ENCODE peak calls at places on chromosomes 5 and 9, in eight cellular contexts. G is BE2C; Z is uterus; N is cardiac muscle cell; X is CD8-positive, alpha-beta T cell; H is adrenal gland; S is tibial artery; F is fibroblast of lung. W is an unnamed sample. For H3K4me1, the result is how much of the 10 kb centered on the place peaks cover.

GRCh38 chr9:136614372-136614922 is 48.3 kb upstream of the EGFL7 start:
- DNase-seq in Z (peak), N (no peak), G (no peak), F (peak), H (no peak), S (no peak), X (no peak), W (no peak)

GRCh38 chr9:117278020-117278419 is 136.8 kb downstream of the ASTN2 start:
- DNase-seq in N (no peak), H (no peak), X (no peak), S (no peak), F (no peak), G (peak), Z (no peak), W (no peak)

GRCh38 chr5:177369050-177369912 is 11.6 kb downstream of the RGS14 start:
- DNase-seq in N (peak), H (peak), G (peak), S (no peak), Z (no peak), F (no peak), X (peak), W (no peak)

GRCh38 chr5:66989286-66989685 is 207.3 kb downstream of the CD180 start:
- DNase-seq in Z (no peak), F (no peak), N (peak), H (no peak), G (no peak), S (no peak), X (no peak), W (no peak)

GRCh38 chr5:139660916-139661814 is 13.0 kb downstream of the CXXC5 start:
- DNase-seq in G (peak), X (no peak), H (peak), N (no peak), F (peak), Z (peak), S (peak), W (no peak)

GRCh38 chr5:134255418-134256150 is 29.7 kb upstream of the PPP2CA start:
- DNase-seq in S (no peak), X (no peak), G (no peak), N (no peak), F (peak), Z (no peak), H (no peak), W (no peak)

GRCh38 chr5:159058928-159059636 is 40.6 kb downstream of the EBF1 start:
- DNase-seq in F (no peak), N (no peak), G (no peak), X (no peak), S (no peak), Z (no peak), H (no peak), W (no peak)

GRCh38 chr9:95505676-95506437 is 10.9 kb downstream of the PTCH1 start:
- DNase-seq in G (peak), H (no peak), F (peak), Z (peak), X (peak), N (peak), S (peak), W (peak)

GRCh38 chr9:93154293-93154903 is 20.3 kb upstream of the NINJ1 start:
- DNase-seq in G (peak), N (peak), S (no peak), Z (no peak), X (peak), F (no peak), H (no peak), W (peak)

GRCh38 chr5:117657591-117657990 is 1083.0 kb upstream of the SEMA6A start:
- DNase-seq in F (peak), N (no peak), H (no peak), S (no peak), X (no peak), Z (no peak), G (peak), W (no peak)

GRCh38 chr5:57327934-57328333 is 154.1 kb downstream of the GPBP1 start:
- DNase-seq in G (no peak), S (no peak), X (no peak), Z (no peak), N (no peak), F (peak), H (no peak), W (no peak)

GRCh38 chr9:136370037-136370436 is 3.4 kb downstream of the CARD9 start:
- DNase-seq in N (no peak), H (no peak), F (no peak), G (no peak), Z (no peak), X (no peak), S (no peak), W (no peak)

GRCh38 chr5:9715891-9716335 is 85.8 kb upstream of the TAS2R1 start:
- DNase-seq in X (no peak), G (no peak), N (no peak), S (no peak), Z (no peak), H (no peak), F (peak), W (no peak)

GRCh38 chr5:115796656-115797055 is 19.8 kb downstream of the CDO1 start:
- DNase-seq in Z (no peak), X (no peak), G (no peak), F (no peak), S (no peak), H (no peak), N (no peak), W (no peak)

GRCh38 chr9:15999422-16000339 is 446.8 kb downstream of the CCDC171 start:
- DNase-seq in S (no peak), X (no peak), H (no peak), Z (peak), G (no peak), F (peak), N (no peak), W (no peak)

GRCh38 chr5:3891118-3891517 is 295.5 kb downstream of the IRX1 start:
- DNase-seq in Z (no peak), S (no peak), F (no peak), H (no peak), N (no peak), G (no peak), X (no peak), W (no peak)

GRCh38 chr5:178895615-178896571 is at the start of gene ZFP2:
- DNase-seq in H (peak), S (peak), N (peak), X (peak), F (peak), G (peak), Z (peak), W (no peak)

GRCh38 chr5:169296456-169297220 is 4.3 kb downstream of the SLIT3 start:
- DNase-seq in N (no peak), F (peak), X (no peak), S (peak), H (peak), Z (peak), G (no peak), W (no peak)

GRCh38 chr9:14935099-14935710 is 25.0 kb upstream of the FREM1 start:
- DNase-seq in H (no peak), N (no peak), S (no peak), X (no peak), Z (no peak), F (no peak), G (no peak), W (no peak)

GRCh38 chr5:166014256-166014655 is 2277.2 kb upstream of the WWC1 start:
- DNase-seq in X (no peak), N (no peak), G (no peak), S (no peak), H (no peak), Z (no peak), F (no peak), W (no peak)

GRCh38 chr5:100855295-100855694 is 47.8 kb downstream of the ST8SIA4 start:
- DNase-seq in S (no peak), H (no peak), N (no peak), G (no peak), Z (no peak), F (no peak), X (no peak), W (no peak)

GRCh38 chr9:127341152-127341551 is 55.8 kb upstream of the SLC2A8 start:
- DNase-seq in S (no peak), G (no peak), H (no peak), N (no peak), F (no peak), X (no peak), Z (no peak), W (no peak)

GRCh38 chr5:108515706-108516105 is 133.8 kb upstream of the FBXL17 start:
- DNase-seq in H (no peak), F (peak), X (no peak), Z (no peak), G (no peak), S (no peak), N (no peak), W (no peak)

GRCh38 chr5:4243865-4244264 is 648.2 kb downstream of the IRX1 start:
- DNase-seq in X (no peak), H (no peak), S (no peak), N (no peak), F (no peak), G (no peak), Z (no peak), W (no peak)

GRCh38 chr5:16792278-16793275 is 143.5 kb downstream of the MYO10 start:
- DNase-seq in S (no peak), F (no peak), X (no peak), H (no peak), G (no peak), N (no peak), Z (no peak), W (no peak)

GRCh38 chr9:70113403-70114022 is 69.9 kb downstream of the MAMDC2 start:
- DNase-seq in F (peak), Z (peak), H (peak), G (peak), N (peak), X (no peak), S (peak), W (peak)

GRCh38 chr5:35369965-35370790 is 139.9 kb upstream of the PRLR start:
- DNase-seq in Z (no peak), S (no peak), H (no peak), G (no peak), X (no peak), F (no peak), N (no peak), W (peak)

GRCh38 chr5:159051431-159052281 is 48.1 kb downstream of the EBF1 start:
- DNase-seq in S (peak), F (peak), N (peak), Z (peak), H (peak), G (peak), X (no peak), W (no peak)

GRCh38 chr5:137975208-137975607 is 57.7 kb downstream of the FAM13B start:
- DNase-seq in H (no peak), G (no peak), N (no peak), F (no peak), X (no peak), S (no peak), Z (no peak), W (no peak)

GRCh38 chr5:53319306-53319705 is 161.1 kb upstream of the FST start:
- DNase-seq in F (no peak), H (no peak), X (no peak), G (no peak), N (no peak), S (no peak), Z (no peak), W (no peak)

GRCh38 chr5:149160291-149160787 is 19.0 kb downstream of the ABLIM3 start:
- DNase-seq in H (no peak), G (no peak), F (no peak), N (no peak), Z (no peak), S (no peak), X (no peak), W (no peak)

GRCh38 chr9:41229408-41230401 is 40.6 kb upstream of the ZNG1F start:
- DNase-seq in Z (no peak), F (peak), H (no peak), X (peak), S (no peak), G (peak), N (no peak), W (peak)

GRCh38 chr5:171365351-171365750 is 22.3 kb upstream of the NPM1 start:
- DNase-seq in X (no peak), N (peak), F (peak), H (no peak), Z (no peak), S (no peak), G (peak), W (peak)

GRCh38 chr5:178551059-178551458 is 39.1 kb downstream of the COL23A1 start:
- DNase-seq in X (no peak), G (no peak), N (peak), S (no peak), Z (no peak), F (peak), H (no peak), W (no peak)

GRCh38 chr9:128607642-128608350 is 48.9 kb downstream of the DYNC2I2 start:
- DNase-seq in H (peak), N (no peak), S (peak), Z (no peak), G (no peak), F (peak), X (no peak), W (no peak)

GRCh38 chr9:70411930-70412677 is 2.4 kb downstream of the KLF9 start:
- DNase-seq in X (peak), F (peak), Z (peak), G (peak), N (no peak), S (peak), H (peak), W (peak)

GRCh38 chr5:176891331-176891958 is 7.7 kb downstream of the HK3 start:
- DNase-seq in X (no peak), F (no peak), Z (no peak), G (no peak), H (no peak), N (no peak), S (no peak), W (no peak)

DNA sequence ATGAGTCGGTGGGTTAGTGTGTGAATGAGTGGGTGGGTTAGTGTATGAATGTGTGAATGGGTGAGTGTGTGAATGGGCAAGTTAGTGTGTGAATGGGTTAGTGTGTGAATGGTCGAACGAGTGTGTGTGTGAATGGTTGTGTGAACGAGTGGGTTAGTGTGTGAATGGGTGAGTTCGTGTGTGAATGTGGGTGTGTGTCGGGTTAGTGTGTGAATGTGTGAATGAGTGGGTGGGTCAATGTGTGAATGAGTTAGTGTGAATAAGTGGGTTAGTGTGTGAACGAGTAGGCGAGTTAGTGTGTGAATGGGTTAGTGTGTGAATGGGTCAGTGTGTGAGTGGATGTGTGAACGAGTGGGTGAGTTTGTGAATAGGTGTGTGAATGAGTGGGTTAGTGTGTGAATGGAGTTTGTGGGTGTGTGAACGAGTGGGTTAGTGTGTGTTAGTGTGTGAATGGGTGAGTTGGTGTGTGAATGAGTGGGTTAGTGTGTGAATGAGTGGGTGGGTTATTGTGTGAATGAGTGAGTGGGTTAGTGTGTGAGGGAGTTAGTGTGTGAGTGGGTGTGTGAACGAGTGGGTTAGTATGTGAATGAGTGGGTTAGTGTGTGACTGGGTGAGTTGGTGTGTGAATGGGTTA is 38.8 kb downstream of the NKD2 start:
- DNase-seq in S (no peak), G (no peak), X (no peak), F (no peak), N (no peak), Z (no peak), H (no peak), W (no peak)
- H3K4me1 ChIP-seq in S (under half), G (under half), X (under half), F (under half), N (under half), Z (under half), H (under half), W (under half)

GRCh38 chr5:127799293-127799905 is 96.2 kb downstream of the CCDC192 start:
- DNase-seq in S (no peak), Z (no peak), X (no peak), F (no peak), N (no peak), H (no peak), G (no peak), W (no peak)
- H3K4me3 ChIP-seq in S (no peak), Z (no peak), X (no peak), F (no peak), N (no peak), H (no peak), G (no peak), W (no peak)

DNA sequence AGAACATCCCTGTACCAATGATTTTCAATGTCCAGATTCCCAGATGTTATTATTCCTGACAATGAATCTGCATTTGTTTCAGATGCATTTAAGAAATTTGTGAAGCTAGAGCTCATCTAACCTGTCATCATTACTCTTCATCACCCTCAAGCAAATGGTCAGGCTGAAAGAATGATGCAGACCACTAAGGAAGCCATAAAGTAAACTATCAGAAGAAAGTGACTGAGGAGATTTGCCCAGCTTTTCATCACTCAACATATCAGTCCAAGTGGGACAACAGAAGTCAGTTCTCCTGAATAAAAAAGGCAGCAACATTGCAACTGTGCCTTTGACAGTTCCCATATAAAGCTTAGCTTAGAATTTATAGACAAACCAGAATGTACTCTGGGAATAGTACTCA is 419.9 kb downstream of the PDE4D start:
- DNase-seq in G (no peak), N (no peak), H (no peak), S (no peak), X (no peak), Z (no peak), F (peak), W (no peak)
- H3K4me1 ChIP-seq in G (under half), N (under half), H (under half), S (under half), X (under half), Z (under half), F (under half), W (under half)

GRCh38 chr5:65103674-65104035 is 334.9 kb downstream of the CWC27 start:
- DNase-seq in F (no peak), S (no peak), H (no peak), X (peak), N (no peak), G (no peak), Z (peak), W (no peak)
- H3K4me3 ChIP-seq in F (peak), S (peak), H (no peak), X (peak), N (no peak), G (peak), Z (peak), W (peak)

DNA sequence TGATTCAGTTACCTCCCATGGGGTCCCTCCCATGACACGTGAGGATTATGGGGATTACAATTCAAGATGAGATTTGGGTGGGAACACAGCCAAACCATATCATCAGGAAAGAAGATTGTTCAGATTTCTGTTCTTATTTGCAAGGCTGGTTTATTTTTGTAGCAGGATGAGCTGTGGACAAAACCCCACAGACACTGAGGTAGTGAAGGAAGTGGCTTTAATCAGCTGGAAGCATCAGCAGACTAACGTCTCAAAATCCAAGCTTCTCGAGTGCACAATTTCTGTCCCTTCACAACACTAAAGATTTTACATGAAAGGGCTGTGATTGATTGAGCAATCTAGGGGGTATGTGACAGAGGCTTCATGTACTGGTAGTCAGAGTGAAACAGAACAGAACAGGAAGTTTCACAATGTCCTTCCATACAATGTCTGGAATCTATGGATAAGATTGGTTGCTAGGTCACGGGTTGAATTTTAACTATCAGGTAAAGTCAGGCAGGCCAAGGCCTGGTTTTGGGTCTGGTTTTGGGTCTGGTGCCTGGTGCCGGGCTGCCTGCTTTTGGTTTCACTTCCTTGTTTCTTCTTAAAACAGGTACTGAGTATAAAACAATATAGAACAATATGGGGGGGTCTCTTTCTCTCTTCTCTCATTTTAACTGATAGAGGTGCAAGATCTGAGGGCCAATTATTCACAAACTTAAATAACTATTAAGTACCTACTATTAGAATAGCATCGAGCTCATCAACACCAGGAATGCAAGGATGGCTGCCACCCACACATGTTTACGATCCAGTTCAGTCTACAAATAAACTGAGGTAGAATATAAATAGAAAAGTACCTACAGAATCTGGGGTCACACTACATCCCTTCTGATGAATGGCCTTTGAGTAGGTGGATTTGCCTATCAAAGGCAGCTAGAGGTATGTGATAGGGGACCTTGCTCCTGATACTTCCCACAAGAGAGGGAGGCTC is 91.5 kb upstream of the ZNF366 start:
- DNase-seq in Z (no peak), N (no peak), H (no peak), X (no peak), F (peak), G (no peak), S (no peak), W (no peak)
- H3K4me1 ChIP-seq in Z (under half), N (under half), H (under half), X (under half), F (under half), G (under half), S (under half), W (under half)

DNA sequence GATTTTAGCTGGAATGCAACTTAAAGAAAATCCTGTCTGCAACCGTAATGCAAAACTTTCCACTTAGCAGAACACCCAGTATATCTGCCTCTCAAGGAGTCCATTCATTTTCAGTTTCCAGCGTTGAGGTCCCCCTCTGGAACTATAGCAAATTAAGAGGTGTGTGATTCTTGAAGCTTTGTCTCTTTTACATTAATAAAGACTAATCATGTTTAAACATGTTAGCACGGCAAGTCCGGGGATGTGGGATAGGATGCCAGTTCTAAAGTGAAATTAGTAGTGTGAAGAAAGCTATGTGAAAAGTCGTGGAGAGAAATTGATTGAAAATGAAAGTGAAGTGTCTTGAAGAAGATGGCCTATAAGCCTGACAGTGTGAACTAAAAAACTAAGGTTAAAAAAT is 429.1 kb downstream of the NR2F1-AS1 start:
- DNase-seq in H (no peak), F (no peak), X (no peak), N (no peak), Z (no peak), G (no peak), S (no peak), W (no peak)
- H3K4me3 ChIP-seq in H (no peak), F (peak), X (no peak), N (no peak), Z (no peak), G (no peak), S (no peak), W (no peak)

DNA sequence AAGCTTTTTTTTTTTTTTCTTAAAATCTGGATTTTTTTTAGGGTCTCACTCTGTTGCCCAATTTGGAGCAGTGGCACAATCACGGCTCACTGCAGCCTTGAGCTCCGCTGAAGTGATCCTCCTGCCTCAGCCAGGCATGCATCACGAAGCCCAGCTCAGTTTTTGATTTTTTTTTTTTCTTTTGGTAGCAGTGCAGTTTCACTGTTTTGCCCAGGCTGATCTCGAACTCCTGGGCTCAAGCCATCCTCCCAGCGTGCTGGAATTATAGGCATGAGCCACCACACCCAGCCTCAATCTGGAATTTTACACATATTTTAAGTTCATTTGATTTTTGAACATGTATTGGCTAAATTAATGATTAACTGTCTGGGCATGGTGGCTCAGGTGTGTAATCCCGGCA is 36.3 kb downstream of the TRIO start:
- DNase-seq in N (no peak), S (no peak), X (no peak), H (no peak), G (no peak), F (no peak), Z (no peak), W (no peak)
- H3K4me1 ChIP-seq in N (under half), S (under half), X (under half), H (under half), G (under half), F (under half), Z (under half), W (under half)

GRCh38 chr5:125484272-125485002 is 738.0 kb upstream of the ZNF608 start:
- DNase-seq in X (no peak), N (peak), S (peak), G (peak), F (peak), Z (peak), H (peak), W (peak)
- H3K4me3 ChIP-seq in X (no peak), N (no peak), S (no peak), G (peak), F (no peak), Z (no peak), H (no peak), W (no peak)

W was measured in HAP-1.